ENCODE peak calls at places on chromosomes 11 and 22, in six cellular contexts. K is kidney, X is left ventricle myocardium inferior, H is pancreas, M is right atrium auricular region, S is neural progenitor cell. Q is an unnamed sample.
A peak's percentile ranks its signal among the peaks of the same experiment; 100 is the strongest.

GRCh38 chr22:35071784-35072183 is 5.8 kb downstream of the ISX start:
- DNase-seq in S (no peak), H (no peak), K (no peak), X (no peak), M (no peak), Q (no peak)

GRCh38 chr22:16968218-16968595 is 39.8 kb downstream of the GAB4 start:
- DNase-seq in S (no peak), H (no peak), M (peak; percentile 49), X (no peak), K (no peak), Q (no peak)

GRCh38 chr11:2812371-2812991 is 73.1 kb downstream of the CDKN1C start:
- DNase-seq in S (no peak), H (peak; percentile 61), X (peak; percentile 76), M (peak; percentile 76), K (peak; percentile 94), Q (no peak)

GRCh38 chr11:68973219-68973618 is 7.6 kb downstream of the MRGPRD start:
- DNase-seq in X (no peak), K (peak; percentile 6), H (no peak), S (no peak), M (no peak), Q (peak; percentile 13)

GRCh38 chr11:120401506-120401905 is 65.3 kb downstream of the ARHGEF12 start:
- DNase-seq in S (no peak), M (no peak), X (no peak), K (no peak), H (no peak), Q (no peak)

GRCh38 chr11:101470881-101471535 is 112.8 kb downstream of the TRPC6 start:
- DNase-seq in S (no peak), X (no peak), M (no peak), K (no peak), H (no peak), Q (no peak)

GRCh38 chr11:114259124-114259526 is 37.1 kb upstream of the NNMT start:
- DNase-seq in K (no peak), H (no peak), X (peak; percentile 66), S (no peak), M (peak; percentile 80), Q (peak; percentile 65)

GRCh38 chr11:19232910-19233503 is 7.7 kb downstream of the E2F8 start:
- DNase-seq in S (no peak), X (no peak), M (no peak), H (no peak), K (no peak), Q (no peak)

GRCh38 chr22:37282385-37282677 is at the start of gene CYTH4:
- DNase-seq in S (no peak), H (no peak), M (peak; percentile 78), K (peak; percentile 89), X (peak; percentile 64), Q (peak; percentile 65)

GRCh38 chr22:45918455-45919370 is 58.2 kb downstream of the WNT7B start:
- DNase-seq in S (no peak), K (peak; percentile 90), H (peak; percentile 83), M (no peak), X (no peak), Q (no peak)

GRCh38 chr11:78227906-78228305 is 39.2 kb downstream of the USP35 start:
- DNase-seq in K (no peak), S (no peak), H (no peak), X (no peak), M (peak; percentile 16), Q (no peak)

GRCh38 chr11:65560555-65561418 is 2.6 kb upstream of the LTBP3 start:
- DNase-seq in K (peak; percentile 84), S (peak; percentile 72), X (peak; percentile 70), M (no peak), H (peak; percentile 69), Q (no peak)

GRCh38 chr11:10862446-10862845 is 4.6 kb upstream of the ZBED5 start:
- DNase-seq in H (no peak), K (no peak), M (no peak), X (no peak), S (no peak), Q (no peak)

GRCh38 chr11:126542621-126543020 is 187.1 kb downstream of the ST3GAL4 start:
- DNase-seq in H (no peak), X (no peak), S (no peak), M (no peak), K (no peak), Q (no peak)

GRCh38 chr11:59716051-59716450 is 2.4 kb upstream of the OR10V1 start:
- DNase-seq in S (no peak), H (no peak), X (no peak), K (no peak), M (no peak), Q (no peak)

GRCh38 chr11:110032257-110032656 is 60.9 kb upstream of the ZC3H12C start:
- DNase-seq in H (no peak), X (no peak), M (no peak), K (no peak), S (peak; percentile 20), Q (no peak)

DNA sequence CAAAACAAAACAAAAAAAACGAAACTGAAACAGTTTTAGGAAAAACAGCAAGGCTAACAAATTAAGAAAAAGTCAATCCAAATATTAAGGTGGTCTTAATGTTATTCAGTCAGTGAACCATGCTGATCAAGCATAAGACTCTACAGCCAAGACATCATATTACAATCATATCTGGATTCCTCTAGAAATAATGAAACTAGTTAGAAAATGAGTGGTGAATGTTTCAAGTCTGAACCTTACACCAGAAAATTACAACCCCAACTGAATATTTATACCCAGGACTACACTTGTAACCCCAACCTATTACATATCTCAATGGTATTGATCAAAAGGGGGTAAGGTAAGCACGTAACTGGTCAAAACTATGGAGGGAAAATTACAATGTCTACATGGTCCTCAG is 48.8 kb downstream of the ACAT1 start:
- DNase-seq in H (no peak), S (no peak), K (no peak), X (no peak), M (no peak), Q (no peak)
- H3K4me3 ChIP-seq in H (no peak overlapping the region), S (no peak overlapping the region), K (no peak overlapping the region), X (peak overlapping the region; percentile 42), M (no peak overlapping the region), Q (no peak overlapping the region)

GRCh38 chr11:94732617-94733292 is 35.4 kb upstream of the AMOTL1 start:
- DNase-seq in X (peak; percentile 51), K (peak; percentile 71), S (no peak), H (no peak), M (peak; percentile 78), Q (no peak)
- H3K27ac ChIP-seq in X (peak overlapping the region; percentile 88), K (peak overlapping the region; percentile 19), S (no peak overlapping the region), H (no peak overlapping the region), M (peak overlapping the region; percentile 43), Q (peak overlapping the region; percentile 49)

GRCh38 chr22:24146190-24146616 is 35.1 kb upstream of the SUSD2 start:
- DNase-seq in H (peak; percentile 89), K (peak; percentile 89), X (no peak), M (no peak), S (peak; percentile 26), Q (peak; percentile 90)
- H3K4me3 ChIP-seq in H (no peak overlapping the region), K (no peak overlapping the region), X (no peak overlapping the region), M (no peak overlapping the region), S (no peak overlapping the region), Q (no peak overlapping the region)

GRCh38 chr11:96155627-96156378 is 187.2 kb downstream of the MAML2 start:
- DNase-seq in H (peak; percentile 37), K (peak; percentile 95), M (peak; percentile 90), X (peak; percentile 73), S (peak; percentile 18), Q (peak; percentile 61)

GRCh38 chr11:96156379-96156722 is 186.6 kb downstream of the MAML2 start:
- DNase-seq in X (no peak), S (no peak), H (no peak), M (no peak), K (no peak), Q (no peak)

GRCh38 chr11:96159968-96160367 is 183.0 kb downstream of the MAML2 start:
- DNase-seq in H (no peak), S (no peak), M (no peak), X (no peak), K (no peak), Q (no peak)

GRCh38 chr11:96157517-96157873 is 185.5 kb downstream of the MAML2 start:
- DNase-seq in K (no peak), H (no peak), X (no peak), M (no peak), S (no peak), Q (no peak)

DNA sequence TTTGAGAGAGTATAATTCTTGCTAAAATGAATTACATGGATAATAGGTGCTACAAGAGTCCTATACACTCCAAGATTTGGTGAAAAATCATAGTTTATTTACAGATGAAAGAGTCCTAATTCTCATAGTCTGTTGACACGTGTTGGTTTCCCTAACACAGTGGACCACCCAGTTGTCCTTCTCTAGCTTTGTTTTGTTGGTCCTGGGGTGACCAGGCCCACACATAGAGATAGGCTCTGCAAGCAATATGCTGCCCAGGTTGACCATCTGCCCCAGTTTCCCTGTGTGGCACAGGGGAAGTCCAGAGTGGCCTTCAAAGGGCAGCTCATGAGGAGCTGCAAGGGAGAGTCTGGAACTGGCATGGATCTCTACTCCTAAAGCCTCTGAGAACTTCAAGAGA is 184.9 kb downstream of the MAML2 start:
- DNase-seq in K (no peak), H (no peak), S (no peak), X (no peak), M (no peak), Q (no peak)
- H3K27ac ChIP-seq in K (no peak overlapping the region), H (no peak overlapping the region), S (no peak overlapping the region), X (peak overlapping the region; percentile 91), M (peak overlapping the region; percentile 80), Q (no peak overlapping the region)

DNA sequence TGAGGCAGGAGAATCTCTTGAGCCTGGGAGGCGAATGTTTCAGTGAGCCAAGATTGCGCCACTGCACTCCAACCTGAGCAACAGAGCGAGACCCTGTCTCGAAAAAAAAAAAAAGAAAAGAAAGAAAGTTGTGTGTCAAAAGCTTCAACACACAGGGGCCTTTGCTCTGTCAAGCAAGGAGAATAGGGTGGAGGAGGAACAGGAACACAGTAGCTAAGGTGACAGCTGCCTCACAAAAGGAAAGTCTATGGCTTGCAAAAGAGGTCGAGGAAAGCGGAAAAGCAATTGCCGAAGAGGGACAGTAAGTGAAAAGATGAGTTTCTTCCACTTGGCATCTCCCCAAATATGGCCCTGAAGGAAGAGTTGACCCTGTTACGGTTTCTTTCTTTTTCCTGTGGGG is 26.5 kb upstream of the TMA7B start:
- DNase-seq in S (peak; percentile 23), M (no peak), X (no peak), K (no peak), H (no peak), Q (no peak)
- H3K4me3 ChIP-seq in S (no peak overlapping the region), M (no peak overlapping the region), X (no peak overlapping the region), K (no peak overlapping the region), H (no peak overlapping the region), Q (no peak overlapping the region)

GRCh38 chr22:41798736-41799135 is 1.7 kb upstream of the CCDC134 start:
- DNase-seq in M (no peak), H (no peak), S (no peak), K (peak; percentile 8), X (no peak), Q (no peak)
- H3K27ac ChIP-seq in M (no peak overlapping the region), H (no peak overlapping the region), S (no peak overlapping the region), K (no peak overlapping the region), X (no peak overlapping the region), Q (no peak overlapping the region)